ENCODE peak calls at places on chromosomes 13 and 19, in six cellular contexts. One of them, this sample, is unnamed.

GRCh38 chr19:54462072-54462712 is 1.4 kb downstream of the LENG9 start:
- DNase-seq in HFF-Myc: no peak
- DNase-seq in cardiac fibroblast: no peak
- DNase-seq in WERI-Rb-1: no peak
- DNase-seq in fibroblast of the aortic adventitia: no peak
- DNase-seq in progenitor cell of endocrine pancreas: no peak
- DNase-seq in this sample: no peak

GRCh38 chr13:93066187-93066586 is 160.4 kb upstream of the GPC6 start:
- DNase-seq in HFF-Myc: no peak
- DNase-seq in cardiac fibroblast: peak
- DNase-seq in progenitor cell of endocrine pancreas: no peak
- DNase-seq in WERI-Rb-1: no peak
- DNase-seq in fibroblast of the aortic adventitia: peak
- DNase-seq in this sample: no peak

GRCh38 chr13:43522788-43523187 is 264.0 kb downstream of the ENOX1 start:
- DNase-seq in WERI-Rb-1: no peak
- DNase-seq in progenitor cell of endocrine pancreas: no peak
- DNase-seq in HFF-Myc: no peak
- DNase-seq in fibroblast of the aortic adventitia: peak
- DNase-seq in cardiac fibroblast: peak
- DNase-seq in this sample: no peak

GRCh38 chr19:29263305-29264080 is 50.5 kb upstream of the UQCRFS1 start:
- DNase-seq in HFF-Myc: peak
- DNase-seq in WERI-Rb-1: peak
- DNase-seq in progenitor cell of endocrine pancreas: peak
- DNase-seq in fibroblast of the aortic adventitia: peak
- DNase-seq in cardiac fibroblast: peak
- DNase-seq in this sample: peak

GRCh38 chr13:78660130-78660857 is 1.3 kb upstream of the OBI1 start:
- DNase-seq in cardiac fibroblast: no peak
- DNase-seq in fibroblast of the aortic adventitia: peak
- DNase-seq in HFF-Myc: no peak
- DNase-seq in WERI-Rb-1: no peak
- DNase-seq in progenitor cell of endocrine pancreas: no peak
- DNase-seq in this sample: no peak

GRCh38 chr13:33057019-33057785 is 41.0 kb downstream of the KL start:
- DNase-seq in progenitor cell of endocrine pancreas: no peak
- DNase-seq in HFF-Myc: no peak
- DNase-seq in fibroblast of the aortic adventitia: peak
- DNase-seq in WERI-Rb-1: peak
- DNase-seq in cardiac fibroblast: peak
- DNase-seq in this sample: peak

GRCh38 chr13:41311607-41312500 is 787 bp downstream of the NAA16 start:
- DNase-seq in HFF-Myc: no peak
- DNase-seq in progenitor cell of endocrine pancreas: peak
- DNase-seq in fibroblast of the aortic adventitia: peak
- DNase-seq in WERI-Rb-1: peak
- DNase-seq in cardiac fibroblast: peak
- DNase-seq in this sample: peak

GRCh38 chr13:85544756-85545155 is 254.5 kb downstream of the SLITRK6 start:
- DNase-seq in fibroblast of the aortic adventitia: no peak
- DNase-seq in WERI-Rb-1: no peak
- DNase-seq in progenitor cell of endocrine pancreas: no peak
- DNase-seq in cardiac fibroblast: no peak
- DNase-seq in HFF-Myc: no peak
- DNase-seq in this sample: no peak

GRCh38 chr19:29812080-29812880 is 489 bp downstream of the CCNE1 start:
- DNase-seq in WERI-Rb-1: no peak
- DNase-seq in progenitor cell of endocrine pancreas: peak
- DNase-seq in HFF-Myc: no peak
- DNase-seq in cardiac fibroblast: no peak
- DNase-seq in fibroblast of the aortic adventitia: no peak
- DNase-seq in this sample: peak

GRCh38 chr13:73465629-73465974 is 406.8 kb downstream of the KLF5 start:
- DNase-seq in WERI-Rb-1: no peak
- DNase-seq in progenitor cell of endocrine pancreas: no peak
- DNase-seq in cardiac fibroblast: no peak
- DNase-seq in fibroblast of the aortic adventitia: peak
- DNase-seq in HFF-Myc: no peak
- DNase-seq in this sample: no peak

GRCh38 chr13:49400755-49401659 is 42.9 kb downstream of the CAB39L start:
- DNase-seq in WERI-Rb-1: no peak
- DNase-seq in HFF-Myc: peak
- DNase-seq in fibroblast of the aortic adventitia: peak
- DNase-seq in progenitor cell of endocrine pancreas: no peak
- DNase-seq in cardiac fibroblast: peak
- DNase-seq in this sample: peak

GRCh38 chr19:840519-841206 is at the start of gene PRTN3:
- DNase-seq in HFF-Myc: no peak
- DNase-seq in fibroblast of the aortic adventitia: no peak
- DNase-seq in WERI-Rb-1: no peak
- DNase-seq in progenitor cell of endocrine pancreas: no peak
- DNase-seq in cardiac fibroblast: no peak
- DNase-seq in this sample: no peak

GRCh38 chr19:844300-844971 is 3.6 kb downstream of the PRTN3 start:
- DNase-seq in WERI-Rb-1: no peak
- DNase-seq in fibroblast of the aortic adventitia: no peak
- DNase-seq in cardiac fibroblast: no peak
- DNase-seq in progenitor cell of endocrine pancreas: no peak
- DNase-seq in HFF-Myc: no peak
- DNase-seq in this sample: no peak

GRCh38 chr19:843836-844299 is 3.1 kb downstream of the PRTN3 start:
- DNase-seq in progenitor cell of endocrine pancreas: no peak
- DNase-seq in cardiac fibroblast: no peak
- DNase-seq in HFF-Myc: no peak
- DNase-seq in WERI-Rb-1: no peak
- DNase-seq in fibroblast of the aortic adventitia: no peak
- DNase-seq in this sample: no peak

GRCh38 chr19:845707-846481 is 5.1 kb downstream of the PRTN3 start:
- DNase-seq in WERI-Rb-1: no peak
- DNase-seq in HFF-Myc: no peak
- DNase-seq in cardiac fibroblast: no peak
- DNase-seq in progenitor cell of endocrine pancreas: no peak
- DNase-seq in fibroblast of the aortic adventitia: no peak
- DNase-seq in this sample: no peak

GRCh38 chr19:843180-843835 is 2.5 kb downstream of the PRTN3 start:
- DNase-seq in progenitor cell of endocrine pancreas: no peak
- DNase-seq in fibroblast of the aortic adventitia: no peak
- DNase-seq in WERI-Rb-1: peak
- DNase-seq in HFF-Myc: no peak
- DNase-seq in cardiac fibroblast: no peak
- DNase-seq in this sample: peak
- TF ChIP-seq CTCF in progenitor cell of endocrine pancreas: peak
- TF ChIP-seq CTCF in fibroblast of the aortic adventitia: peak
- TF ChIP-seq CTCF in WERI-Rb-1: peak
- TF ChIP-seq CTCF in HFF-Myc: no peak
- TF ChIP-seq CTCF in cardiac fibroblast: peak
- TF ChIP-seq CTCF in this sample: no peak

GRCh38 chr19:15112385-15112784 is 5.2 kb downstream of the SYDE1 start:
- DNase-seq in cardiac fibroblast: no peak
- DNase-seq in progenitor cell of endocrine pancreas: no peak
- DNase-seq in WERI-Rb-1: no peak
- DNase-seq in HFF-Myc: no peak
- DNase-seq in fibroblast of the aortic adventitia: no peak
- DNase-seq in this sample: no peak
- TF ChIP-seq CTCF in cardiac fibroblast: no peak
- TF ChIP-seq CTCF in progenitor cell of endocrine pancreas: no peak
- TF ChIP-seq CTCF in WERI-Rb-1: no peak
- TF ChIP-seq CTCF in HFF-Myc: no peak
- TF ChIP-seq CTCF in fibroblast of the aortic adventitia: no peak
- TF ChIP-seq CTCF in this sample: no peak

GRCh38 chr19:32318884-32319520 is 26.4 kb upstream of the ZNF507 start:
- DNase-seq in cardiac fibroblast: no peak
- DNase-seq in HFF-Myc: no peak
- DNase-seq in progenitor cell of endocrine pancreas: no peak
- DNase-seq in WERI-Rb-1: peak
- DNase-seq in fibroblast of the aortic adventitia: no peak
- DNase-seq in this sample: peak
- TF ChIP-seq CTCF in cardiac fibroblast: no peak
- TF ChIP-seq CTCF in HFF-Myc: no peak
- TF ChIP-seq CTCF in progenitor cell of endocrine pancreas: no peak
- TF ChIP-seq CTCF in WERI-Rb-1: peak
- TF ChIP-seq CTCF in fibroblast of the aortic adventitia: no peak
- TF ChIP-seq CTCF in this sample: peak

GRCh38 chr13:95005300-95005699 is 293.0 kb upstream of the SOX21 start:
- DNase-seq in cardiac fibroblast: no peak
- DNase-seq in WERI-Rb-1: no peak
- DNase-seq in HFF-Myc: no peak
- DNase-seq in progenitor cell of endocrine pancreas: no peak
- DNase-seq in fibroblast of the aortic adventitia: no peak
- DNase-seq in this sample: no peak

GRCh38 chr13:94997126-94997525 is 284.8 kb upstream of the SOX21 start:
- DNase-seq in cardiac fibroblast: peak
- DNase-seq in progenitor cell of endocrine pancreas: no peak
- DNase-seq in HFF-Myc: no peak
- DNase-seq in WERI-Rb-1: no peak
- DNase-seq in fibroblast of the aortic adventitia: peak
- DNase-seq in this sample: no peak

GRCh38 chr13:94999871-95000270 is 287.5 kb upstream of the SOX21 start:
- DNase-seq in cardiac fibroblast: no peak
- DNase-seq in progenitor cell of endocrine pancreas: no peak
- DNase-seq in WERI-Rb-1: no peak
- DNase-seq in HFF-Myc: no peak
- DNase-seq in fibroblast of the aortic adventitia: peak
- DNase-seq in this sample: no peak

GRCh38 chr13:95002968-95003813 is 290.8 kb upstream of the SOX21 start:
- DNase-seq in HFF-Myc: no peak
- DNase-seq in WERI-Rb-1: no peak
- DNase-seq in cardiac fibroblast: no peak
- DNase-seq in fibroblast of the aortic adventitia: peak
- DNase-seq in progenitor cell of endocrine pancreas: no peak
- DNase-seq in this sample: peak

DNA sequence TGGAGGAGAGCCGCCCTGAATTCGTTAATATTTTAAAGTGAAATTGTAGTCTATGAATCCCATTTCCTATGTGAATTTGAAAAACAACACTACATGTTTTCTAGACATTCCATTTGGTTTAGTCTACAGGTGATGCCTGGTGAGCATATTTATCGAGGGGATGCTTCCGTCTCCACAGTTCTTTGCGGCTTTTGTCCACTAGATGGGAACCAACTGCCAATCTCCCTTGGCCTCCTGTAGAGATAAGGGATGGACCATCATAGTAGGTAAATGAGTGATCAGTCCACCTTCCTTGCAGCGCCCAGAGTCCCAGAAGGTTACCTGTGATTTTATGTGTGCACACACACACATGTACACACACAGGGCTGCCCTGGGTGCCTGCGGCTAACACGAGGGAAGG is 289.8 kb upstream of the SOX21 start:
- DNase-seq in fibroblast of the aortic adventitia: no peak
- DNase-seq in cardiac fibroblast: no peak
- DNase-seq in progenitor cell of endocrine pancreas: no peak
- DNase-seq in HFF-Myc: no peak
- DNase-seq in WERI-Rb-1: no peak
- DNase-seq in this sample: peak
- TF ChIP-seq CTCF in fibroblast of the aortic adventitia: no peak
- TF ChIP-seq CTCF in cardiac fibroblast: no peak
- TF ChIP-seq CTCF in progenitor cell of endocrine pancreas: no peak
- TF ChIP-seq CTCF in HFF-Myc: no peak
- TF ChIP-seq CTCF in WERI-Rb-1: peak
- TF ChIP-seq CTCF in this sample: no peak

GRCh38 chr13:114234645-114235421 is at the start of gene CDC16:
- DNase-seq in WERI-Rb-1: peak
- DNase-seq in progenitor cell of endocrine pancreas: peak
- DNase-seq in cardiac fibroblast: peak
- DNase-seq in fibroblast of the aortic adventitia: peak
- DNase-seq in HFF-Myc: peak
- DNase-seq in this sample: peak
- TF ChIP-seq CTCF in WERI-Rb-1: peak
- TF ChIP-seq CTCF in progenitor cell of endocrine pancreas: peak
- TF ChIP-seq CTCF in cardiac fibroblast: no peak
- TF ChIP-seq CTCF in fibroblast of the aortic adventitia: no peak
- TF ChIP-seq CTCF in HFF-Myc: no peak
- TF ChIP-seq CTCF in this sample: no peak

DNA sequence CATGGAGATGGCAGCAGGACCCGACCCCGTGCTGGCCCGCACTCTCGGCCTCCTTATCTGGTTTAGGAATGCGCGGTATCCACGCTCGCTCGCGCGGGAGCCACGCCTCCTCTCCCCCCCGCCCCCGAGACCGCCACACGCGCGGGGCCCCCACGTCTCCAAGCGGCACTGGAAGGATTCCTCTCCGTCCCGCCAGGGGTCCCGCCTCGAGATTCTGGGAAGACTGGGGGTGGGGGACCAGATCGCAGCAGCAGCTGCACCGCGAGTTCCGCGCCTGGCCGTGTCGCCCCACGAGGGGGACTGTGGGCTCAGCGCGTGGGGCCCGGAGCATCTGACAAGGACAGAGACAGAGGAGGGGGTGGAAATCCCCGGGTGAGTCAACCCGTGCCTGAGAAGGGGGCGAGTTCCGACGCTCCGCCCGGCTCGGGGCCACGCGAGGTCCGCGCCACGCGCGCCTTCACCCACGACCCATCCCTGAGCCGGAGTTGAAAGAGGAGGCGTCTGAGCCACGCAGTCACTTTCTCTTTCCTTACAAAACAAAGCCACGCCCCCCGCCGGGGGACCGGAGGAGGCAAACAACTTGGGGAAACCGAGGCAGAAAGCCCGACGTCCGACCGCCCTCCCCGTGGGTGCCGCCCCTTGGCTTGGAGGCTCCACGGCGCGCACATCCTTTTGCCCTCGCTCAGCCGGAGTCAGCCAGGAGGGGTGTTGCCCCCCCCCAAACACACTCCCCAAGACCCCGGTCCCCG is 802 bp downstream of the S1PR2 start:
- DNase-seq in WERI-Rb-1: peak
- DNase-seq in fibroblast of the aortic adventitia: peak
- DNase-seq in HFF-Myc: no peak
- DNase-seq in cardiac fibroblast: peak
- DNase-seq in progenitor cell of endocrine pancreas: peak
- DNase-seq in this sample: peak
- TF ChIP-seq CTCF in WERI-Rb-1: no peak
- TF ChIP-seq CTCF in fibroblast of the aortic adventitia: peak
- TF ChIP-seq CTCF in HFF-Myc: no peak
- TF ChIP-seq CTCF in cardiac fibroblast: no peak
- TF ChIP-seq CTCF in progenitor cell of endocrine pancreas: peak
- TF ChIP-seq CTCF in this sample: peak

GRCh38 chr13:36815069-36815468 is 4.0 kb upstream of the RFXAP start:
- DNase-seq in HFF-Myc: no peak
- DNase-seq in WERI-Rb-1: no peak
- DNase-seq in cardiac fibroblast: no peak
- DNase-seq in fibroblast of the aortic adventitia: no peak
- DNase-seq in progenitor cell of endocrine pancreas: no peak
- DNase-seq in this sample: peak
- TF ChIP-seq CTCF in HFF-Myc: peak
- TF ChIP-seq CTCF in WERI-Rb-1: no peak
- TF ChIP-seq CTCF in cardiac fibroblast: peak
- TF ChIP-seq CTCF in fibroblast of the aortic adventitia: peak
- TF ChIP-seq CTCF in progenitor cell of endocrine pancreas: peak
- TF ChIP-seq CTCF in this sample: peak

This sample was measured in Caco-2.